ENCODE peak calls at places on chromosome X, in five cellular contexts. L is ovary; H is SK-N-DZ; Q is A549; P is stimulated activated CD8-positive, alpha-beta memory T cell treated with anti-CD3 and anti-CD28 coated beads, Interleukin-7, amount 100 ng/mL, for 24 hours. K is an unnamed sample.

GRCh38 chrX:87517571-87518141 is at the start of gene KLHL4:
- DNase-seq in P (no peak), L (peak; percentile 23), Q (peak; percentile 80), H (peak; percentile 1), K (no peak)

GRCh38 chrX:150574824-150575409 is 6.5 kb downstream of the MTM1 start:
- DNase-seq in H (no peak), L (no peak), Q (no peak), P (no peak), K (no peak)

GRCh38 chrX:109624641-109625311 is at the start of gene KCNE5:
- DNase-seq in P (no peak), Q (no peak), L (peak; percentile 18), H (peak; percentile 29), K (no peak)

GRCh38 chrX:23699636-23700194 is 32.4 kb downstream of the PRDX4 start:
- DNase-seq in L (peak; percentile 53), Q (no peak), H (no peak), P (no peak), K (no peak)

GRCh38 chrX:140944710-140945109 is 57.7 kb upstream of the SPANXB1 start:
- DNase-seq in P (no peak), Q (no peak), L (no peak), H (no peak), K (no peak)

GRCh38 chrX:153880440-153880815 is 5.5 kb downstream of the L1CAM start:
- DNase-seq in H (no peak), P (no peak), L (no peak), Q (no peak), K (peak; percentile 58)

GRCh38 chrX:11558972-11559371 is 106.7 kb downstream of the ARHGAP6 start:
- DNase-seq in H (peak; percentile 13), L (no peak), P (peak; percentile 19), Q (peak; percentile 44), K (peak; percentile 12)

GRCh38 chrX:43735957-43736356 is 79.9 kb downstream of the MAOA start:
- DNase-seq in L (no peak), Q (no peak), P (no peak), H (no peak), K (no peak)

GRCh38 chrX:48933757-48934156 is 14.9 kb upstream of the PIM2 start:
- DNase-seq in H (no peak), P (no peak), Q (no peak), L (no peak), K (no peak)

GRCh38 chrX:37646254-37646653 is 39.3 kb upstream of the XK start:
- DNase-seq in L (no peak), P (no peak), H (no peak), Q (peak; percentile 1), K (no peak)

GRCh38 chrX:129996120-129996519 is 13.7 kb downstream of the BCORL1 start:
- DNase-seq in P (no peak), Q (no peak), H (no peak), L (no peak), K (no peak)

GRCh38 chrX:68480969-68481368 is 17.9 kb upstream of the YIPF6 start:
- DNase-seq in Q (no peak), L (no peak), H (no peak), P (no peak), K (no peak)

GRCh38 chrX:9240956-9241355 is 207.0 kb upstream of the FAM9B start:
- DNase-seq in H (no peak), P (no peak), Q (no peak), L (no peak), K (no peak)

GRCh38 chrX:18701621-18702361 is 5.7 kb upstream of the PPEF1 start:
- DNase-seq in P (no peak), Q (peak; percentile 82), H (no peak), L (no peak), K (peak; percentile 70)

GRCh38 chrX:77740376-77740905 is 45.6 kb downstream of the ATRX start:
- DNase-seq in L (no peak), Q (no peak), P (no peak), H (no peak), K (peak; percentile 37)

GRCh38 chrX:53022381-53022780 is 26.2 kb upstream of the GPR173 start:
- DNase-seq in H (no peak), P (no peak), L (no peak), Q (no peak), K (no peak)

GRCh38 chrX:153727108-153727931 is 2.7 kb downstream of the ABCD1 start:
- DNase-seq in Q (no peak), P (no peak), H (no peak), L (no peak), K (peak; percentile 61)

GRCh38 chrX:39445336-39445735 is 644.1 kb downstream of the MID1IP1 start:
- DNase-seq in Q (peak; percentile 6), H (no peak), P (peak; percentile 11), L (no peak), K (peak; percentile 43)

GRCh38 chrX:19670321-19670750 is 155.0 kb upstream of the MAP3K15 start:
- DNase-seq in Q (no peak), P (no peak), L (no peak), H (no peak), K (no peak)

GRCh38 chrX:39854772-39855747 is 242.7 kb downstream of the BCOR start:
- DNase-seq in P (peak; percentile 25), H (no peak), L (no peak), Q (no peak), K (peak; percentile 48)

GRCh38 chrX:103733017-103733416 is 22.3 kb downstream of the TMEM31 start:
- DNase-seq in Q (no peak), P (no peak), H (no peak), L (no peak), K (peak; percentile 0)

GRCh38 chrX:108224727-108225455 is 133.3 kb downstream of the ATG4A start:
- DNase-seq in P (no peak), Q (peak; percentile 38), H (peak; percentile 21), L (no peak), K (peak; percentile 95)

GRCh38 chrX:7083021-7083420 is 64.5 kb upstream of the STS start:
- DNase-seq in P (no peak), H (no peak), Q (no peak), L (no peak), K (no peak)

GRCh38 chrX:110346681-110347080 is 12.0 kb upstream of the RTL9 start:
- DNase-seq in L (peak; percentile 28), P (no peak), Q (no peak), H (no peak), K (no peak)

GRCh38 chrX:65537229-65537628 is 2.6 kb upstream of the LAS1L start:
- DNase-seq in H (no peak), Q (no peak), P (no peak), L (no peak), K (no peak)

GRCh38 chrX:72048515-72049455 is 82.9 kb downstream of the RTL5 start:
- DNase-seq in L (no peak), H (peak; percentile 38), P (no peak), Q (peak; percentile 21), K (peak; percentile 2)

K was measured in NCI-H69.